ENCODE peak calls at places on chromosomes 4 and X, in ten cellular contexts. M is fibroblast of lung; K is tibial nerve; S is transverse colon; Y is heart right ventricle; B is naive thymus-derived CD4-positive, alpha-beta T cell; P is neuronal stem cell; F is spleen; R is thyroid gland; T is ascending aorta. J is an unnamed sample.

GRCh38 chr4:111187108-111187507 is 564.2 kb upstream of the PITX2 start:
- DNase-seq in M (no peak), K (no peak), S (no peak), Y (no peak), B (no peak), P (no peak), F (no peak), R (no peak), T (no peak), J (no peak)

GRCh38 chr4:8050555-8051206 is 107.9 kb downstream of the ABLIM2 start:
- DNase-seq in M (peak; percentile 52), K (peak; percentile 63), S (peak; percentile 58), Y (peak; percentile 83), B (no peak), P (no peak), F (no peak), R (peak; percentile 94), T (no peak), J (no peak)

GRCh38 chr4:8515316-8516060 is 64.7 kb upstream of the GPR78 start:
- DNase-seq in M (peak; percentile 9), K (no peak), S (no peak), Y (no peak), B (no peak), P (no peak), F (peak; percentile 71), R (no peak), T (no peak), J (no peak)

GRCh38 chr4:48247142-48247877 is 22.3 kb downstream of the TEC start:
- DNase-seq in M (peak; percentile 67), K (no peak), S (no peak), Y (no peak), B (no peak), P (no peak), F (no peak), R (no peak), T (no peak), J (no peak)

GRCh38 chr4:133151301-133151680 is 2.2 kb downstream of the PCDH10 start:
- DNase-seq in M (peak; percentile 15), K (no peak), S (no peak), Y (no peak), B (no peak), P (no peak), F (no peak), R (no peak), T (no peak), J (no peak)

GRCh38 chr4:101393256-101393655 is 45.9 kb upstream of the PPP3CA start:
- DNase-seq in M (peak; percentile 34), K (no peak), S (no peak), Y (no peak), B (no peak), P (no peak), F (no peak), R (peak; percentile 54), T (no peak), J (no peak)

GRCh38 chrX:12979630-12980015 is 4.7 kb downstream of the TMSB4X start:
- DNase-seq in M (no peak), K (no peak), S (no peak), Y (no peak), B (no peak), P (no peak), F (no peak), R (no peak), T (no peak), J (no peak)

GRCh38 chrX:69664693-69665092 is 48.8 kb downstream of the EDA start:
- DNase-seq in M (no peak), K (no peak), S (no peak), Y (no peak), B (no peak), P (no peak), F (no peak), R (no peak), T (no peak), J (no peak)

GRCh38 chr4:55920571-55920970 is 28.2 kb upstream of the CEP135 start:
- DNase-seq in M (no peak), K (no peak), S (no peak), Y (no peak), B (no peak), P (no peak), F (no peak), R (no peak), T (no peak), J (no peak)

GRCh38 chr4:154908168-154908567 is 127.1 kb downstream of the RBM46 start:
- DNase-seq in M (no peak), K (no peak), S (no peak), Y (no peak), B (no peak), P (no peak), F (no peak), R (peak; percentile 22), T (no peak), J (no peak)

GRCh38 chr4:186204103-186204559 is 12.8 kb downstream of the CYP4V2 start:
- DNase-seq in M (peak; percentile 81), K (no peak), S (peak; percentile 75), Y (no peak), B (peak; percentile 41), P (no peak), F (no peak), R (no peak), T (no peak), J (peak; percentile 60)

GRCh38 chr4:129322947-129323346 is 227.0 kb downstream of the C4orf33 start:
- DNase-seq in M (no peak), K (no peak), S (no peak), Y (no peak), B (no peak), P (no peak), F (no peak), R (no peak), T (no peak), J (no peak)

GRCh38 chr4:59553739-59554126 is 1646.4 kb upstream of the ADGRL3 start:
- DNase-seq in M (peak; percentile 11), K (no peak), S (no peak), Y (no peak), B (no peak), P (no peak), F (no peak), R (no peak), T (no peak), J (no peak)

GRCh38 chrX:19549838-19550237 is 34.5 kb upstream of the MAP3K15 start:
- DNase-seq in M (no peak), K (no peak), S (no peak), Y (no peak), B (no peak), P (no peak), F (no peak), R (no peak), T (no peak), J (no peak)

GRCh38 chrX:38277802-38278201 is 49.5 kb downstream of the RPGR start:
- DNase-seq in M (no peak), K (no peak), S (no peak), Y (no peak), B (no peak), P (no peak), F (no peak), R (no peak), T (no peak), J (no peak)

GRCh38 chr4:170743633-170744032 is 653.9 kb upstream of the AADAT start:
- DNase-seq in M (no peak), K (no peak), S (no peak), Y (no peak), B (no peak), P (no peak), F (no peak), R (no peak), T (no peak), J (no peak)

GRCh38 chr4:98673978-98674377 is 15.6 kb upstream of the TSPAN5 start:
- DNase-seq in M (no peak), K (no peak), S (no peak), Y (no peak), B (no peak), P (no peak), F (no peak), R (no peak), T (no peak), J (no peak)

DNA sequence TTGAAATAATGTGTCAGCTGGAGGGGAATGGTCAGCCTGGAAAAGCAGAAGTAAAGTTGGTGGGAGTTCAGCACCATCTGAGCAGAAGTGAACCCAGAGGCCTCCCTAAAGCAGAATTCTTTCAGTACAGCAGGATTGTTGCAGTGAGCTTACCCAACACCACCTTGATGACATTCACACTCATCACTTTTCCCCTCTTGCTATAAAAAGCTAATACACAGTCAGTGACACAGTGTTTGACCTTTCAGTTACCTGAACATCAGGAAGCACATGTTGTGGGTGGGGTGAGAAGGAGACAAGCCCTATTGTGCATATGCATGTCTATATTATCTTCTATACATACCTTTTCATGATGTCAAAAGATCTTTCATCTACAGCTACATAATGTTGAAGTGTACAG is 624.7 kb upstream of the ZFP42 start:
- DNase-seq in M (no peak), K (no peak), S (no peak), Y (no peak), B (no peak), P (no peak), F (no peak), R (no peak), T (no peak), J (no peak)
- H3K9me3 ChIP-seq in M (no peaks in the 10 kb centered on the region), K (no peaks in the 10 kb centered on the region), S (no peaks in the 10 kb centered on the region), Y (no peaks in the 10 kb centered on the region), B (no peaks in the 10 kb centered on the region), P (no peaks in the 10 kb centered on the region), F (peaks cover 20% of the 10 kb centered on the region), R (no peaks in the 10 kb centered on the region), T (no peaks in the 10 kb centered on the region), J (no peaks in the 10 kb centered on the region)

GRCh38 chr4:153485374-153485773 is 19.2 kb downstream of the TMEM131L start:
- DNase-seq in M (no peak), K (no peak), S (no peak), Y (no peak), B (no peak), P (no peak), F (no peak), R (no peak), T (no peak), J (no peak)
- H3K4me1 ChIP-seq in M (peaks cover 31% of the 10 kb centered on the region), K (no peaks in the 10 kb centered on the region), S (peaks cover 43% of the 10 kb centered on the region), Y (peaks cover 67% of the 10 kb centered on the region), B (peaks cover 46% of the 10 kb centered on the region), P (peaks cover 21% of the 10 kb centered on the region), F (peaks cover 99% of the 10 kb centered on the region), R (peaks cover 48% of the 10 kb centered on the region), T (peaks cover 37% of the 10 kb centered on the region), J (peaks cover 50% of the 10 kb centered on the region)

DNA sequence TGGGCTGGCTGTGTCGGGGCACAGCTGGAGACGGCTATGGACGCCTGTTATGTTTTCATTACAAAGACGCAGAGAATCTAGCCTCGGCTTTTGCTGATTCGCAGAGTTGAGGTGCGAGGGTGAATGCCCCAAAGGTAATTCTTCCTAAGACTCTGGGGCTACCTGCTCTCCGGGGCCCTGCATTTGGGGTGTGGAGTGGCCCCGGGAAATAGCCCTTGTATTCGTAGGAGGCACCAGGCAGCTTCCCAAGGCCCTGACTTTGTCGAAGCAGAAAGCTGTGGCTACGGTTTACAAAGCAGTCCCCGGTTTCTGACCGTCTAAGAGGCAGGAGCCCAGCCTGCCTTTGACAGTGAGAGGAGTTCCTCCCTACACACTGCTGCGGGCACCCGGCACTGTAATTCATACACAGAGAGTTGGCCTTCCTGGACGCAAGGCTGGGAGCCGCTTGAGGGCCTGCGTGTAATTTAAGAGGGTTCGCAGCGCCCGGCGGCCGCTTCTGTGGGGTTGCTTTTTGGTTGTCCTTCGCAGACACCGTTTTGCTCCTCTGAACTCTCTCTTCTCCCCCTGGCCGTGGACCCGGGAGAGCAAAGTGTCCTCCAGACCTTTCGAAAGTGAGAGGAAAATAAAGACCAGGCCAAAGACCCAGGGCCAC is 1.9 kb downstream of the SHOX start:
- DNase-seq in M (no peak), K (no peak), S (no peak), Y (no peak), B (no peak), P (no peak), F (peak; percentile 30), R (no peak), T (no peak), J (no peak)
- H3K27me3 ChIP-seq in M (no peaks in the 10 kb centered on the region), K (peaks cover 86% of the 10 kb centered on the region), S (peaks cover 84% of the 10 kb centered on the region), Y (peaks cover 87% of the 10 kb centered on the region), B (no peaks in the 10 kb centered on the region), P (peaks cover 70% of the 10 kb centered on the region), F (peaks cover 83% of the 10 kb centered on the region), R (no peaks in the 10 kb centered on the region), T (peaks cover 6% of the 10 kb centered on the region), J (peaks cover 26% of the 10 kb centered on the region)

GRCh38 chr4:37516057-37516775 is 170.0 kb downstream of the RELL1 start:
- DNase-seq in M (no peak), K (no peak), S (no peak), Y (no peak), B (no peak), P (no peak), F (no peak), R (no peak), T (no peak), J (no peak)
- H3K9me3 ChIP-seq in M (no peaks in the 10 kb centered on the region), K (peaks cover 3% of the 10 kb centered on the region), S (peaks cover 3% of the 10 kb centered on the region), Y (no peaks in the 10 kb centered on the region), B (no peaks in the 10 kb centered on the region), P (peaks cover 2% of the 10 kb centered on the region), F (peaks cover 31% of the 10 kb centered on the region), R (no peaks in the 10 kb centered on the region), T (no peaks in the 10 kb centered on the region), J (no peaks in the 10 kb centered on the region)

J was measured in effector memory CD4-positive, alpha-beta T cell.